ENCODE peak calls at places on chromosome 6, in seven cellular contexts. A, K, D, L, O, Q and T are unnamed samples.

GRCh38 chr6:9192405-9192909 is 757.1 kb upstream of the SLC35B3 start:
- DNase-seq in A (no peak), K (no peak), D (no peak), L (no peak), O (no peak), Q (no peak), T (no peak)

GRCh38 chr6:1535295-1535694 is 74.4 kb upstream of the FOXC1 start:
- DNase-seq in A (no peak), K (no peak), D (peak), L (peak), O (no peak), Q (peak), T (no peak)

GRCh38 chr6:117605169-117605826 is 3.0 kb upstream of the GOPC start:
- DNase-seq in A (peak), K (peak), D (peak), L (peak), O (peak), Q (peak), T (peak)

GRCh38 chr6:89058627-89059026 is 21.9 kb upstream of the PNRC1 start:
- DNase-seq in A (no peak), K (no peak), D (no peak), L (no peak), O (no peak), Q (no peak), T (no peak)

GRCh38 chr6:135250234-135250633 is 69.1 kb downstream of the MYB start:
- DNase-seq in A (no peak), K (no peak), D (no peak), L (peak), O (no peak), Q (no peak), T (no peak)

GRCh38 chr6:24797596-24798216 is 1.0 kb downstream of the ARMH2 start:
- DNase-seq in A (no peak), K (no peak), D (no peak), L (no peak), O (no peak), Q (no peak), T (no peak)

GRCh38 chr6:45677381-45677992 is 299.8 kb upstream of the SUPT3H start:
- DNase-seq in A (no peak), K (no peak), D (no peak), L (no peak), O (no peak), Q (no peak), T (no peak)

GRCh38 chr6:15690451-15690961 is 27.7 kb upstream of the DTNBP1 start:
- DNase-seq in A (no peak), K (no peak), D (no peak), L (no peak), O (no peak), Q (no peak), T (no peak)

GRCh38 chr6:134517145-134517658 is 199.3 kb upstream of the SGK1 start:
- DNase-seq in A (peak), K (no peak), D (peak), L (peak), O (no peak), Q (peak), T (no peak)